ENCODE peak calls at places on chromosomes 12 and 14, in five cellular contexts. X is HL-60, C is upper lobe of left lung, O is breast epithelium, Z is stomach. F is an unnamed sample.

GRCh38 chr14:69101331-69101826 is 51.5 kb downstream of the DCAF5 start:
- DNase-seq in X (peak), C (no peak), Z (no peak), O (no peak), F (no peak)

GRCh38 chr12:67910360-67911292 is 78.6 kb upstream of the IFNG-AS1 start:
- DNase-seq in C (no peak), X (no peak), O (no peak), Z (no peak), F (no peak)

GRCh38 chr12:76103958-76104357 is 19.5 kb upstream of the NAP1L1 start:
- DNase-seq in X (no peak), C (no peak), O (no peak), Z (no peak), F (no peak)

GRCh38 chr12:129928643-129929042 is 24.8 kb upstream of the TMEM132D start:
- DNase-seq in C (no peak), Z (no peak), O (no peak), X (no peak), F (no peak)

GRCh38 chr12:109951751-109952150 is 44.4 kb downstream of the GIT2 start:
- DNase-seq in O (no peak), Z (no peak), C (no peak), X (no peak), F (no peak)

GRCh38 chr14:80315681-80316080 is 104.4 kb upstream of the DIO2 start:
- DNase-seq in C (no peak), X (no peak), Z (no peak), O (no peak), F (no peak)

GRCh38 chr12:57462307-57463253 is 3.0 kb downstream of the GLI1 start:
- DNase-seq in C (peak), O (peak), X (peak), Z (peak), F (peak)

GRCh38 chr12:104680070-104680469 is 223.3 kb downstream of the CHST11 start:
- DNase-seq in X (peak), Z (no peak), O (no peak), C (no peak), F (no peak)

GRCh38 chr12:23356927-23357708 is 592.4 kb downstream of the SOX5 start:
- DNase-seq in O (no peak), C (no peak), X (no peak), Z (no peak), F (no peak)

GRCh38 chr12:87836190-87836589 is 193.0 kb downstream of the C12orf50 start:
- DNase-seq in X (no peak), Z (no peak), O (no peak), C (no peak), F (no peak)

GRCh38 chr12:102691773-102692555 is 211.6 kb upstream of the IGF1 start:
- DNase-seq in X (no peak), Z (peak), C (no peak), O (no peak), F (no peak)

GRCh38 chr12:59239993-59240392 is 319.7 kb upstream of the LRIG3 start:
- DNase-seq in O (no peak), X (no peak), C (no peak), Z (no peak), F (no peak)

GRCh38 chr14:50984061-50984710 is 39.9 kb upstream of the PYGL start:
- DNase-seq in C (no peak), O (no peak), X (no peak), Z (no peak), F (no peak)

GRCh38 chr14:73742520-73743238 is 28.5 kb upstream of the PNMA1 start:
- DNase-seq in X (no peak), O (no peak), C (no peak), Z (no peak), F (no peak)

GRCh38 chr12:123934829-123935228 is 37.8 kb downstream of the CCDC92 start:
- DNase-seq in O (no peak), Z (no peak), X (peak), C (no peak), F (no peak)

GRCh38 chr14:80567905-80568512 is 356.7 kb upstream of the DIO2 start:
- DNase-seq in Z (no peak), O (no peak), X (no peak), C (no peak), F (no peak)

GRCh38 chr12:82358200-82359114 is at the start of the genes CCDC59 and METTL25:
- DNase-seq in C (peak), X (peak), O (peak), Z (peak), F (peak)

GRCh38 chr12:71900091-71900490 is 38.6 kb upstream of the TPH2 start:
- DNase-seq in X (no peak), Z (no peak), O (no peak), C (no peak), F (no peak)

GRCh38 chr12:125159687-125160086 is 94.5 kb downstream of the AACS start:
- DNase-seq in Z (no peak), X (no peak), C (no peak), O (no peak), F (no peak)

GRCh38 chr14:100291305-100292075 is 14.8 kb downstream of the SLC25A29 start:
- DNase-seq in Z (no peak), C (no peak), X (no peak), O (no peak), F (peak)

GRCh38 chr12:76719171-76719631 is 44.7 kb upstream of the ZDHHC17 start:
- DNase-seq in C (no peak), Z (no peak), O (no peak), X (no peak), F (no peak)

GRCh38 chr12:47814539-47815170 is 5.0 kb downstream of the HDAC7 start:
- DNase-seq in C (no peak), O (no peak), Z (no peak), X (no peak), F (no peak)

GRCh38 chr14:24605435-24606190 is 3.9 kb downstream of the GZMH start:
- DNase-seq in C (peak), O (no peak), Z (peak), X (peak), F (no peak)

GRCh38 chr12:12379831-12380730 is 23.2 kb downstream of the BORCS5 start:
- DNase-seq in O (no peak), Z (no peak), X (peak), C (no peak), F (no peak)

GRCh38 chr12:63955831-63956685 is 111.6 kb downstream of the SRGAP1 start:
- DNase-seq in X (peak), C (peak), Z (no peak), O (peak), F (peak)

GRCh38 chr12:130480887-130481286 is 143.2 kb downstream of the PIWIL1 start:
- DNase-seq in X (no peak), O (no peak), C (no peak), Z (no peak), F (no peak)

GRCh38 chr14:99803106-99803437 is 9.9 kb downstream of the EML1 start:
- DNase-seq in Z (no peak), X (no peak), O (no peak), C (no peak), F (peak)

GRCh38 chr12:39972119-39972518 is 133.8 kb downstream of the SLC2A13 start:
- DNase-seq in X (no peak), Z (no peak), C (no peak), O (no peak), F (no peak)

GRCh38 chr12:53056296-53056695 is 6.4 kb downstream of the TNS2 start:
- DNase-seq in C (no peak), X (no peak), O (no peak), Z (no peak), F (peak)

GRCh38 chr14:94826774-94827173 is 56.9 kb upstream of the GSC start:
- DNase-seq in C (no peak), O (no peak), Z (no peak), X (no peak), F (no peak)

GRCh38 chr14:94823556-94824341 is 53.8 kb upstream of the GSC start:
- DNase-seq in X (no peak), C (no peak), O (no peak), Z (no peak), F (no peak)

GRCh38 chr14:94831085-94831484 is 61.2 kb upstream of the GSC start:
- DNase-seq in X (no peak), Z (no peak), O (no peak), C (no peak), F (no peak)

GRCh38 chr14:94827711-94828505 is 58.0 kb upstream of the GSC start:
- DNase-seq in Z (no peak), C (no peak), O (peak), X (no peak), F (no peak)
- TF ChIP-seq POLR2AphosphoS5 in Z (no peak), C (no peak), O (no peak), X (no peak), F (no peak)

DNA sequence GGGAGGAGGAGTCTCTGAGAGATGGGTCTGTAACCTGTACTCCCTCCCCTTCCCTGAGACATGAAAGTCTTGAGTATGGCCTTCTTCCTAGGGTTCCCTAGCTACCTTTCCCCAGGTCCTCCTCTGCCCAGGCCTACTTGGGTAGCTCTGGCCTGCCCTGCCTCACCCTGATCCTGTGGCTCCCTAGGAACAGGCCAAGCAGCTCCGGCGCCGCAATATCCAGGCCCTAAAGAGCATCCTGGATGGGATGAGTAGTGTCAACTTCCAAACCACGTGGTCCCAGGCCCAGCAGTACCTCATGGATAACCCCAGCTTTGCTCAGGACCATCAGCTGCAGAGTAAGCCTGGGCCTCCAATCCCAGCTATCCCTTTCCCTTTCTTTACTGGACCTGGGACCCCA is 12.3 kb downstream of the PRPF40B start:
- DNase-seq in O (no peak), C (no peak), Z (no peak), X (no peak), F (peak)
- TF ChIP-seq POLR2AphosphoS5 in O (no peak), C (no peak), Z (no peak), X (no peak), F (no peak)

GRCh38 chr12:632102-632696 is 31.0 kb downstream of the NINJ2 start:
- DNase-seq in C (peak), O (peak), X (no peak), Z (peak), F (peak)
- TF ChIP-seq POLR2AphosphoS5 in C (no peak), O (no peak), X (no peak), Z (no peak), F (no peak)

GRCh38 chr12:106141003-106141402 is 2.2 kb upstream of the NUAK1 start:
- DNase-seq in X (no peak), O (no peak), C (no peak), Z (no peak), F (no peak)

GRCh38 chr12:106138279-106138645 is 492 bp downstream of the NUAK1 start:
- DNase-seq in O (no peak), C (no peak), X (no peak), Z (no peak), F (no peak)

GRCh38 chr12:106138646-106139421 is at the start of gene NUAK1:
- DNase-seq in Z (peak), X (no peak), O (no peak), C (peak), F (peak)

GRCh38 chr12:106140223-106140986 is 1.7 kb upstream of the NUAK1 start:
- DNase-seq in O (no peak), X (no peak), Z (no peak), C (no peak), F (no peak)

GRCh38 chr12:106139422-106140141 is 828 bp upstream of the NUAK1 start:
- DNase-seq in O (no peak), C (peak), Z (peak), X (no peak), F (peak)
- TF ChIP-seq POLR2AphosphoS5 in O (peak), C (no peak), Z (peak), X (no peak), F (no peak)

DNA sequence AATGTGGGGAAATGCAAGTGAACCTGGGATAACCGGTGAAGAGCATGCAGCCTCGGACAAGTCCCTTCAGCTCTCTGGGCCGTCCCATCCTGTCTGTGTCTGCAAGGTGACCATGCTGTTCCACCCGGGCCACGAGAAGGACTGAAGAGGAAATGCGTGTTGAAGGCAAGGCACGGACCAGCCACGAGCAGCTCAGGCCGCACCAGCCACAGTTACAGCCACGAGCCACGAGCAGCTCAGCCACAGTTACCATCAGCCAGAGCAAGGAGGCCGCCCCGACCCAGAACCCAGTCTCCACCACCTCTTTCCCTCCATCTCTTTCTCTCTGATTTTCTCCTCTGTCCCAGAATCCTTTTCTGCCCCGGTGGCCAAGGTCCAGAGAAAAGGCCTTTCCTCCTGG is 18.8 kb upstream of the GALNT9 start:
- DNase-seq in C (no peak), O (no peak), X (no peak), Z (no peak), F (no peak)
- TF ChIP-seq POLR2AphosphoS5 in C (no peak), O (no peak), X (no peak), Z (no peak), F (no peak)

F was measured in suprapubic skin.